ENCODE peak calls at places on chromosomes 11 and 22, in seven cellular contexts. Y is body of pancreas, B is lower lobe of right lung, E is testis, S is A673, K is IMR-90, R is left lung. T is an unnamed sample.

GRCh38 chr11:47907499-47907898 is 59.3 kb upstream of the NUP160 start:
- DNase-seq in Y (no peak), B (no peak), E (no peak), S (no peak), K (peak; percentile 37), R (no peak), T (peak; percentile 44)

GRCh38 chr22:23862103-23862502 is 4.4 kb downstream of the SLC2A11 start:
- DNase-seq in Y (peak; percentile 38), B (peak; percentile 42), E (peak; percentile 63), S (peak; percentile 69), K (peak; percentile 52), R (no peak), T (no peak)

GRCh38 chr11:88447285-88447684 is 109.7 kb upstream of the CTSC start:
- DNase-seq in Y (no peak), B (no peak), E (no peak), S (no peak), K (no peak), R (no peak), T (no peak)

GRCh38 chr11:69075421-69076128 is 26.8 kb downstream of the TPCN2 start:
- DNase-seq in Y (peak; percentile 62), B (no peak), E (peak; percentile 84), S (no peak), K (peak; percentile 99), R (peak; percentile 69), T (peak; percentile 100)

GRCh38 chr22:46679711-46680269 is 58.3 kb downstream of the CERK start:
- DNase-seq in Y (no peak), B (no peak), E (no peak), S (no peak), K (no peak), R (no peak), T (no peak)

GRCh38 chr11:67053896-67054850 is 2.5 kb upstream of the RHOD start:
- DNase-seq in Y (peak; percentile 80), B (no peak), E (peak; percentile 74), S (peak; percentile 71), K (peak; percentile 91), R (no peak), T (peak; percentile 91)

GRCh38 chr11:58075781-58076180 is 45.0 kb downstream of the OR6Q1 start:
- DNase-seq in Y (no peak), B (no peak), E (no peak), S (no peak), K (peak; percentile 79), R (no peak), T (peak; percentile 41)

GRCh38 chr11:69537126-69537525 is 55.7 kb downstream of the LINC01488 start:
- DNase-seq in Y (no peak), B (no peak), E (no peak), S (no peak), K (no peak), R (no peak), T (no peak)

GRCh38 chr11:37511425-37511933 is 913.4 kb upstream of the RAG2 start:
- DNase-seq in Y (no peak), B (no peak), E (no peak), S (no peak), K (peak; percentile 63), R (no peak), T (peak; percentile 83)

GRCh38 chr11:17798253-17798652 is 63.7 kb downstream of the KCNC1 start:
- DNase-seq in Y (no peak), B (no peak), E (no peak), S (no peak), K (no peak), R (no peak), T (no peak)

GRCh38 chr11:17328856-17329490 is 22.6 kb upstream of the NCR3LG1 start:
- DNase-seq in Y (peak; percentile 43), B (no peak), E (no peak), S (no peak), K (no peak), R (no peak), T (no peak)

GRCh38 chr11:33942954-33943353 is 51.1 kb upstream of the LMO2 start:
- DNase-seq in Y (no peak), B (no peak), E (no peak), S (peak; percentile 54), K (peak; percentile 58), R (no peak), T (peak; percentile 94)

GRCh38 chr11:46203746-46204145 is 73.7 kb upstream of the CREB3L1 start:
- DNase-seq in Y (no peak), B (no peak), E (no peak), S (no peak), K (no peak), R (no peak), T (no peak)

GRCh38 chr11:636511-637332 is at the start of gene DRD4:
- DNase-seq in Y (no peak), B (no peak), E (no peak), S (no peak), K (peak; percentile 37), R (no peak), T (no peak)

GRCh38 chr11:639324-639977 is 2.4 kb downstream of the DRD4 start:
- DNase-seq in Y (no peak), B (no peak), E (no peak), S (peak; percentile 41), K (no peak), R (no peak), T (no peak)

GRCh38 chr11:638616-639323 is 1.7 kb downstream of the DRD4 start:
- DNase-seq in Y (no peak), B (no peak), E (no peak), S (peak; percentile 84), K (no peak), R (no peak), T (no peak)

GRCh38 chr11:637333-637592 is 194 bp downstream of the DRD4 start:
- DNase-seq in Y (no peak), B (no peak), E (no peak), S (no peak), K (no peak), R (no peak), T (no peak)

GRCh38 chr11:637593-638507 is 781 bp downstream of the DRD4 start:
- DNase-seq in Y (no peak), B (no peak), E (no peak), S (peak; percentile 40), K (no peak), R (no peak), T (no peak)
- H3K27me3 ChIP-seq in Y (no peaks in the 10 kb centered on the region), B (peaks cover 32% of the 10 kb centered on the region), E (no peaks in the 10 kb centered on the region), S (no peaks in the 10 kb centered on the region), K (peaks cover 16% of the 10 kb centered on the region), R (peaks cover 39% of the 10 kb centered on the region), T (peaks cover 14% of the 10 kb centered on the region)

GRCh38 chr11:72240461-72241289 is 3.3 kb downstream of the PHOX2A start:
- DNase-seq in Y (peak; percentile 16), B (no peak), E (no peak), S (no peak), K (no peak), R (no peak), T (no peak)
- H3K27me3 ChIP-seq in Y (no peaks in the 10 kb centered on the region), B (peaks cover 58% of the 10 kb centered on the region), E (peaks cover 4% of the 10 kb centered on the region), S (peaks cover 66% of the 10 kb centered on the region), K (peaks cover 52% of the 10 kb centered on the region), R (peaks cover 55% of the 10 kb centered on the region), T (peaks cover 51% of the 10 kb centered on the region)

DNA sequence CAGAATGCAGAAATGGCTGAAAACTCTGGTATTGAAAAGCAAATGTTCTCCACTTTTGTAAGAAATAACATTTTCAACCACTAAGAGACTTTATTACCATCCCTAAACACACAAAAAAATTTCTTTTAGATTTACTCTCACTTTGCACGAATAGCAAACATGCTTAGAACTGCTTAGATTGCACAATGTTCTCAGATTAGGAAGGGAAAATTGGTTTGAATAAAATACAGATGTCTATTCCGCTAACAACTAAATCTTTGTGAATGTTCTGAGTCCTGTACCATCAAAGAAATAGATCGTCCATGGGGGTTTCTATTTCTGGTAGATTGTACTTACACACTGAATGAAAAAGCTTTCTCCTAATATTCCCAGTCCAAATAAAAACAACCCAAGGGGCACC is 40.1 kb downstream of the BDNF start:
- DNase-seq in Y (no peak), B (no peak), E (no peak), S (no peak), K (no peak), R (no peak), T (no peak)
- H3K27me3 ChIP-seq in Y (no peaks in the 10 kb centered on the region), B (no peaks in the 10 kb centered on the region), E (no peaks in the 10 kb centered on the region), S (no peaks in the 10 kb centered on the region), K (no peaks in the 10 kb centered on the region), R (no peaks in the 10 kb centered on the region), T (no peaks in the 10 kb centered on the region)

DNA sequence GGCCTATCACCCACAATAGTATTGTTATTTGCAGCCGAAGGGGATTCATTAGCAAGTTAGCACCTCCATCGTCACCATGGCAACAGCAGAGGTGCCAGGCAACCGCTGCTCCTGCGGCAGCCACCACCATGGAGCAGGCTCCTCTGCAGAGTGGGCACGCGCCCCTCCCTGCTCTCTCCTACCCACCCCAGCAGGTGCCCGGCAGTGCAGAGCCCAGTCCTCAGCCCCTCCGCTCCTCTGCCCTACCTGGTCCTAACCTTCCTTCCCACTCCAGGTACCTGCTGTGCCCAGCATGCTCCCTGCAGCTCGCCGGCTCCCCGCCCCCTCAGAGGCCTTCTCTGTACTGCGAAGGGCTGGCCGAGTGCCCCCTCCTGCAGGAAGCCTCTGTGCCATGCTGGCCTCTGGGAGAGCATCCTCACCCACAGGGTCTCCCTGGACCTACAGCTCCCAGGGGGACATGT is 3.6 kb downstream of the DUSP8 start:
- DNase-seq in Y (peak; percentile 55), B (no peak), E (no peak), S (no peak), K (no peak), R (peak; percentile 31), T (no peak)
- H3K27me3 ChIP-seq in Y (no peaks in the 10 kb centered on the region), B (peaks cover 4% of the 10 kb centered on the region), E (no peaks in the 10 kb centered on the region), S (peaks cover 12% of the 10 kb centered on the region), K (peaks cover 11% of the 10 kb centered on the region), R (peaks cover 3% of the 10 kb centered on the region), T (peaks cover 4% of the 10 kb centered on the region)

T was measured in astrocyte.